ENCODE peak calls at places on chromosomes 7 and 10, in ten cellular contexts. O, C, F, S, M, V, H, U, E and X are unnamed samples.

GRCh38 chr7:55017841-55018240 is 976 bp upstream of the EGFR start:
- DNase-seq in C (no peak), V (no peak), H (no peak), S (no peak), O (no peak), U (no peak), F (no peak), E (no peak), M (no peak), X (no peak)

GRCh38 chr10:121080324-121080807 is 229.2 kb downstream of the WDR11 start:
- DNase-seq in C (no peak), H (peak; percentile 55), F (no peak), E (no peak), O (no peak), S (peak; percentile 44), M (no peak), V (no peak), U (no peak), X (no peak)

GRCh38 chr10:121873236-121873635 is 54.6 kb downstream of the ATE1 start:
- DNase-seq in S (no peak), M (peak; percentile 10), E (no peak), F (no peak), O (no peak), C (no peak), V (no peak), H (no peak), U (no peak), X (no peak)

GRCh38 chr7:50166997-50167961 is 74.2 kb upstream of the ZPBP start:
- DNase-seq in U (no peak), M (no peak), H (no peak), S (no peak), V (no peak), O (no peak), F (no peak), C (no peak), E (no peak), X (no peak)

GRCh38 chr7:134886353-134887057 is 99.8 kb upstream of the AGBL3 start:
- DNase-seq in C (peak; percentile 52), U (no peak), M (peak; percentile 80), F (no peak), S (no peak), O (peak; percentile 58), H (peak; percentile 70), E (no peak), V (no peak), X (no peak)

GRCh38 chr10:5583525-5584175 is 58.9 kb downstream of the CALML3 start:
- DNase-seq in M (no peak), H (peak; percentile 25), F (peak; percentile 81), O (peak; percentile 23), E (peak; percentile 37), U (peak; percentile 87), S (peak; percentile 79), C (no peak), V (no peak), X (no peak)

GRCh38 chr10:116109481-116109880 is 163.5 kb downstream of the GFRA1 start:
- DNase-seq in M (no peak), U (peak; percentile 11), V (no peak), S (no peak), O (no peak), H (no peak), E (no peak), C (no peak), F (no peak), X (no peak)

GRCh38 chr7:84637568-84638338 is 443.2 kb upstream of the SEMA3A start:
- DNase-seq in V (no peak), F (no peak), U (no peak), H (no peak), O (no peak), C (no peak), E (no peak), M (peak; percentile 90), S (no peak), X (no peak)

GRCh38 chr7:95421847-95422444 is 12.9 kb downstream of the PON2 start:
- DNase-seq in U (no peak), H (no peak), C (no peak), E (no peak), M (peak; percentile 36), V (no peak), S (no peak), F (no peak), O (no peak), X (no peak)

GRCh38 chr10:62993121-62993520 is 140.0 kb upstream of the NRBF2 start:
- DNase-seq in H (no peak), S (no peak), U (no peak), C (no peak), E (no peak), O (no peak), M (no peak), V (no peak), F (no peak), X (no peak)
- TF ChIP-seq POLR2A in H (no peak), S (no peak), U (no peak), C (no peak), E (no peak), O (no peak), M (no peak), V (no peak), F (no peak), X (no peak)

DNA sequence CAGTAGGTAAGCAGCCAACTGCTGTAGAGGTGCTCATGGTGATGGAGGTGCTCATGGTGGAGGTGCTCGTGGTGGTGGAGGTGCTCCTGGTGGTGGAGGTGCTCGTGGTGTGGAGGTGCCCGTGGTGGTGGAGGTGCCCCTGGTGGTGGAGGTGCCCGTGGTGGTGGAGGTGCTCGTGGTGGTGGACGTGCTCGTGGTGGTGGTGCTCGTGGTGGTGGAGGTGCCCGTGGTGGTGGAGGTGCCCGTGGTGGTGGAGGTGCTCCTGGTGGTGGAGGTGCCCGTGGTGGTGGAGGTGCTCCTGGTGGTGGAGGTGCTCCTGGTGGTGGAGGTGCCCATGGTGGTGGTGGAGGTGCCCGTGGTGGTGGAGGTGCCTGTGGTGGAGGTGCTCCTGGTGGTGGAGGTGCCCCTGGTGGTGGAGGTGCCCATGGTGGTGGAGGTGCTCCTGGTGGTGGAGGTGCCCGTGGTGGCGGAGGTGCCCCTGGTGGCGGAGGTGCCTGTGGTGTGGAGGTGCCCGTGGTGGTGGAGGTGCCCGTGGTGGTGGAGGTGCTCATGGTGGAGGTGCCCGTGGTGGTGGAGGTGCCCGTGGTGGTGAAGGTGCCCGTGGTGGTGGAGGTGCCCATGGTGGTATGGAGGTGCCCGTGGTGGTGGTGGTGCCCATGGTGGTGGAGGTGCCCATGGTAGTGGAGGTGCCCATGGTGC is 517.3 kb downstream of the PTPRN2 start:
- DNase-seq in F (no peak), O (no peak), U (no peak), E (no peak), V (no peak), S (no peak), H (no peak), M (no peak), C (no peak), X (no peak)
- H3K27me3 ChIP-seq in F (no peaks in the 10 kb centered on the region), O (no peaks in the 10 kb centered on the region), U (no peaks in the 10 kb centered on the region), E (no peaks in the 10 kb centered on the region), V (no peaks in the 10 kb centered on the region), S (no peaks in the 10 kb centered on the region), H (no peaks in the 10 kb centered on the region), M (no peaks in the 10 kb centered on the region), C (no peaks in the 10 kb centered on the region), X (no peaks in the 10 kb centered on the region)

GRCh38 chr7:98617051-98617959 is at the start of gene NPTX2:
- DNase-seq in C (peak; percentile 70), S (peak; percentile 18), F (peak; percentile 78), O (no peak), E (no peak), U (no peak), M (no peak), V (peak; percentile 17), H (no peak), X (no peak)
- TF ChIP-seq POLR2A in C (peak; percentile 66), S (no peak), F (peak; percentile 87), O (peak; percentile 71), E (no peak), U (no peak), M (no peak), V (peak; percentile 73), H (no peak), X (no peak)

DNA sequence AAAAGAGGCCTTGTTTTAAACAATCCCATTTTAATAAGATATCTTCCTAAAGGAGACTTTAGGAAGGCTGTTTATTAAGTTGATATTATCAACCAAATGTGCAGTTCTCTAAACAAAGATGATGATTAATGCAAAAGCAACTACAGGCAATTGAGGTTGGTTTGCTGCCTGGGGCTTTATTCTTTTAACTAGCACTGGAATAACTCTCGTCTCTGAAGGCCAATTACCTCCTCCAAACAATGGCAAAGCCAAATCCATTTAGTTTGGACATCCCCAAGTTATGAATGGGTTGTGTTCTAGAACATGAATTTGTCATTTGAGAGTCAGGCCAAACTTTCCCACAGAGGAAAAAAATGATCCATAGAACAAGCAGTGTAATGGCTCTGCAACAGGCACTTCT is 114.1 kb downstream of the SLC16A9 start:
- DNase-seq in C (no peak), E (no peak), S (no peak), V (no peak), H (no peak), O (no peak), M (no peak), U (no peak), F (no peak), X (no peak)
- H3K27me3 ChIP-seq in C (no peaks in the 10 kb centered on the region), E (no peaks in the 10 kb centered on the region), S (no peaks in the 10 kb centered on the region), V (no peaks in the 10 kb centered on the region), H (no peaks in the 10 kb centered on the region), O (no peaks in the 10 kb centered on the region), M (no peaks in the 10 kb centered on the region), U (no peaks in the 10 kb centered on the region), F (no peaks in the 10 kb centered on the region), X (no peaks in the 10 kb centered on the region)

DNA sequence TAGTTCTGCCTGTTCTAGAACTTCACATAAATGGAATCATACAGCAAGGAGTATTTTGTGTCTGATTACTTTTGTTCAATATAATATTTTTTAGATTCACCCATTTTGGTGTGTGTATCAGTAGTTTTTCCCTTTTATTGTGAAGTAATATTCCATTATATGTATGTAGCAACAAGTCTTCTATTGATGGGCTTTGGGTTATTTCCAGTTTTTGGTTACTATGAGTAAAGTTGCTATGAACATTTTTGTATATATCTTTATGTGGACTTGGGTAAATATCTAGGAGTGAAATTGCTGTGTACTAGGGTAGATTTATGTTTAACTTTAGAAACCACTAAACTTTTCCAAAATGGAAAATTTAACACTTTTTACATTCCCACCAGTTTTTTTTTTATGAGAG is 35.7 kb downstream of the ADK start:
- DNase-seq in S (no peak), U (no peak), M (peak; percentile 28), O (no peak), C (no peak), F (no peak), H (no peak), V (no peak), E (no peak), X (no peak)
- TF ChIP-seq POLR2A in S (no peak), U (no peak), M (no peak), O (no peak), C (no peak), F (no peak), H (no peak), V (no peak), E (no peak), X (no peak)

DNA sequence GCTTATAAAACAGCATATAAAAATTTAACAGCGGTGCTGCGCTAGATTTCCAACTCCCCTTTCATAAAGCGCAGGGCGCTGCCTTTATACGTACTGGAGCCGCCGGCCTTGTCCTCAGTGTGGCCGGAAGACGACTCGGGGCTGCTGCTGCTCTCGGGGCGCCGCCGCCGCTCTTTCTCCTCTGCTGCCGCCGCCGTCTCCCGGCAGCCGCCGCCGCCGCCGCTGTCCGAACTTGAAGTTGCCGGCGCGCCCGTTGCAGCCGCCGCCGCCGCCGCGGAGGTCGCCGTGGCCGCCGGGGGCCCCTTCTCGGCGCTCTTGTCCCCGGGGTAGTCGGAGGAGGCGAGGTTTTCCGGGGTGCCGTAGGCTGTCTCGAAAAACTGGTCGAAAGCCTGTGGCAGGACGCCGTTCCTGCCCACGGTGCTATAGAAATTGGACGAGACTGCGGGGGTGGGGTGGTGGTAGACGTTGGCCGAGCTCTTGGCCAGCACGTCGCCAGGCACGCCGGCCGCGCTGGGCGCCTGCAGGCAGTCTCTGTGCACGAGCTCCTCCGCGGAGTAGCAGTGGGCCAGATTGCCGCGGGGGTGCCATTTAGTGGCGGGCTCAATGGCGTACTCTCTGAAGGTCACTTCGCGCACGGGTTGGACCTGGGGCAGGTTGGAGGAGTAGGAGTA is 555 bp downstream of the HOXA11 start:
- DNase-seq in O (no peak), F (peak; percentile 28), V (peak; percentile 65), E (no peak), M (peak; percentile 27), U (peak; percentile 34), C (no peak), S (peak; percentile 67), H (no peak), X (no peak)
- H3K27me3 ChIP-seq in O (no peaks in the 10 kb centered on the region), F (peaks cover 14% of the 10 kb centered on the region), V (peaks cover 8% of the 10 kb centered on the region), E (peaks cover 37% of the 10 kb centered on the region), M (peaks cover 91% of the 10 kb centered on the region), U (peaks cover 74% of the 10 kb centered on the region), C (peaks cover 33% of the 10 kb centered on the region), S (peaks cover 61% of the 10 kb centered on the region), H (peaks cover 18% of the 10 kb centered on the region), X (peaks cover 79% of the 10 kb centered on the region)